ENCODE peak calls at places on chromosomes 12 and 14, in four cellular contexts. O, L, N and Y are unnamed samples.
A peak's percentile ranks its signal among the peaks of the same experiment; 100 is the strongest.

GRCh38 chr12:12024958-12025682 is 45.6 kb upstream of the BCL2L14 start:
- DNase-seq in O (no peak), L (no peak), N (no peak), Y (no peak)

GRCh38 chr12:70002097-70002911 is 177.3 kb downstream of the MYRFL start:
- DNase-seq in O (no peak), L (no peak), N (no peak), Y (no peak)

GRCh38 chr12:99920561-99920960 is 64.2 kb downstream of the ANKS1B start:
- DNase-seq in O (no peak), L (no peak), N (no peak), Y (no peak)

GRCh38 chr12:103495783-103496456 is at the start of gene C12orf42:
- DNase-seq in O (peak; percentile 84), L (peak; percentile 20), N (peak; percentile 25), Y (peak; percentile 59)

GRCh38 chr12:59833408-59833807 is 237.6 kb downstream of the SLC16A7 start:
- DNase-seq in O (no peak), L (no peak), N (no peak), Y (no peak)

GRCh38 chr12:102735104-102735503 is 181.9 kb downstream of the PAH start:
- DNase-seq in O (no peak), L (no peak), N (no peak), Y (no peak)

GRCh38 chr14:48398675-48399282 is 723.4 kb upstream of the MDGA2 start:
- DNase-seq in O (peak; percentile 69), L (no peak), N (peak; percentile 20), Y (peak; percentile 30)

GRCh38 chr12:58419182-58419760 is 477.9 kb downstream of the ATP23 start:
- DNase-seq in O (no peak), L (no peak), N (no peak), Y (no peak)

GRCh38 chr12:92133795-92134637 is 11.6 kb downstream of the BTG1 start:
- DNase-seq in O (no peak), L (no peak), N (no peak), Y (no peak)

GRCh38 chr14:31024042-31024480 is 1.4 kb upstream of the AP4S1 start:
- DNase-seq in O (no peak), L (no peak), N (no peak), Y (no peak)

GRCh38 chr12:31736472-31736871 is 7.7 kb upstream of the AMN1 start:
- DNase-seq in O (no peak), L (no peak), N (peak; percentile 93), Y (no peak)

GRCh38 chr14:43161477-43161876 is 1345.6 kb downstream of the FSCB start:
- DNase-seq in O (no peak), L (no peak), N (no peak), Y (no peak)

GRCh38 chr14:35369701-35370191 is 34.8 kb downstream of the NFKBIA start:
- DNase-seq in O (no peak), L (no peak), N (no peak), Y (no peak)

GRCh38 chr14:75752907-75753594 is 92.0 kb downstream of the TTLL5 start:
- DNase-seq in O (no peak), L (no peak), N (peak; percentile 20), Y (no peak)

GRCh38 chr14:99274346-99275221 is 2.6 kb upstream of the BCL11B start:
- DNase-seq in O (peak; percentile 96), L (peak; percentile 80), N (peak; percentile 12), Y (peak; percentile 90)

GRCh38 chr14:66105819-66106218 is 380.4 kb upstream of the CCDC196 start:
- DNase-seq in O (no peak), L (no peak), N (no peak), Y (no peak)

GRCh38 chr12:122842505-122843405 is 7.5 kb downstream of the HIP1R start:
- DNase-seq in O (no peak), L (no peak), N (no peak), Y (no peak)

GRCh38 chr14:51674294-51675002 is 22.7 kb downstream of the FRMD6 start:
- DNase-seq in O (no peak), L (no peak), N (peak; percentile 61), Y (no peak)

GRCh38 chr12:4859478-4860210 is 50.1 kb upstream of the KCNA1 start:
- DNase-seq in O (no peak), L (no peak), N (no peak), Y (no peak)

GRCh38 chr14:100840286-100840685 is 14.4 kb downstream of the MEG3 start:
- DNase-seq in O (no peak), L (no peak), N (no peak), Y (peak; percentile 90)

GRCh38 chr14:97077687-97078086 is 280.5 kb downstream of the VRK1 start:
- DNase-seq in O (no peak), L (no peak), N (no peak), Y (no peak)